ENCODE peak calls at places on chromosomes 4 and X, in nine cellular contexts. M, G, X, J, B, Y, K, U and P are unnamed samples.
A peak's percentile ranks its signal among the peaks of the same experiment; 100 is the strongest.

GRCh38 chr4:123889376-123889945 is 492.9 kb downstream of the SPRY1 start:
- DNase-seq in M (no peak), B (no peak), G (no peak), Y (no peak), K (peak; percentile 43), J (no peak), U (no peak), X (peak; percentile 91), P (no peak)

GRCh38 chr4:10971800-10972398 is 287.3 kb upstream of the CLNK start:
- DNase-seq in U (no peak), M (no peak), X (no peak), J (no peak), G (no peak), B (no peak), Y (no peak), K (no peak), P (no peak)

GRCh38 chrX:10011261-10011931 is 44.2 kb downstream of the CLDN34 start:
- DNase-seq in J (no peak), X (peak; percentile 84), M (no peak), G (no peak), Y (no peak), B (no peak), U (no peak), K (no peak), P (no peak)

GRCh38 chr4:105022811-105023667 is 123.6 kb upstream of the TET2 start:
- DNase-seq in G (no peak), J (no peak), K (peak; percentile 1), Y (no peak), X (peak; percentile 86), B (no peak), U (no peak), M (peak; percentile 9), P (no peak)

GRCh38 chrX:22122510-22122909 is 90.4 kb downstream of the PHEX start:
- DNase-seq in G (no peak), K (peak; percentile 56), U (peak; percentile 10), B (no peak), X (peak; percentile 60), J (no peak), Y (no peak), M (no peak), P (no peak)

GRCh38 chrX:134711135-134711941 is 53.1 kb upstream of the PLAC1 start:
- DNase-seq in J (no peak), U (no peak), B (no peak), M (no peak), G (no peak), K (no peak), Y (no peak), X (no peak), P (no peak)

GRCh38 chr4:152079543-152080293 is 318.9 kb upstream of the GATB start:
- DNase-seq in Y (no peak), G (no peak), J (no peak), K (no peak), X (no peak), B (no peak), U (no peak), M (no peak), P (no peak)

GRCh38 chr4:4344915-4345527 is 41.9 kb upstream of the NSG1 start:
- DNase-seq in Y (no peak), X (no peak), U (no peak), K (no peak), B (no peak), M (no peak), G (peak; percentile 40), J (no peak), P (peak; percentile 75)

GRCh38 chr4:113289736-113290135 is 240.3 kb downstream of the ANK2 start:
- DNase-seq in B (no peak), J (no peak), U (no peak), K (peak; percentile 62), M (no peak), Y (no peak), G (no peak), X (peak; percentile 83), P (no peak)

GRCh38 chr4:185039508-185040273 is 21.4 kb downstream of the HELT start:
- DNase-seq in Y (peak; percentile 45), U (peak; percentile 27), J (peak; percentile 57), K (peak; percentile 84), G (peak; percentile 76), B (no peak), M (peak; percentile 61), X (peak; percentile 81), P (peak; percentile 16)

GRCh38 chr4:106707776-106708603 is 328.1 kb downstream of the DKK2 start:
- DNase-seq in B (no peak), M (peak; percentile 2), J (no peak), G (no peak), Y (no peak), K (peak; percentile 68), U (no peak), X (peak; percentile 22), P (no peak)

GRCh38 chr4:128782076-128782715 is 27.3 kb upstream of the JADE1 start:
- DNase-seq in U (peak; percentile 35), B (peak; percentile 40), J (peak; percentile 62), M (no peak), X (no peak), Y (peak; percentile 43), K (no peak), G (peak; percentile 35), P (no peak)

GRCh38 chr4:153245775-153246174 is 41.5 kb downstream of the TRIM2 start:
- DNase-seq in Y (no peak), B (no peak), G (no peak), X (no peak), U (no peak), M (no peak), K (no peak), J (no peak), P (no peak)

DNA sequence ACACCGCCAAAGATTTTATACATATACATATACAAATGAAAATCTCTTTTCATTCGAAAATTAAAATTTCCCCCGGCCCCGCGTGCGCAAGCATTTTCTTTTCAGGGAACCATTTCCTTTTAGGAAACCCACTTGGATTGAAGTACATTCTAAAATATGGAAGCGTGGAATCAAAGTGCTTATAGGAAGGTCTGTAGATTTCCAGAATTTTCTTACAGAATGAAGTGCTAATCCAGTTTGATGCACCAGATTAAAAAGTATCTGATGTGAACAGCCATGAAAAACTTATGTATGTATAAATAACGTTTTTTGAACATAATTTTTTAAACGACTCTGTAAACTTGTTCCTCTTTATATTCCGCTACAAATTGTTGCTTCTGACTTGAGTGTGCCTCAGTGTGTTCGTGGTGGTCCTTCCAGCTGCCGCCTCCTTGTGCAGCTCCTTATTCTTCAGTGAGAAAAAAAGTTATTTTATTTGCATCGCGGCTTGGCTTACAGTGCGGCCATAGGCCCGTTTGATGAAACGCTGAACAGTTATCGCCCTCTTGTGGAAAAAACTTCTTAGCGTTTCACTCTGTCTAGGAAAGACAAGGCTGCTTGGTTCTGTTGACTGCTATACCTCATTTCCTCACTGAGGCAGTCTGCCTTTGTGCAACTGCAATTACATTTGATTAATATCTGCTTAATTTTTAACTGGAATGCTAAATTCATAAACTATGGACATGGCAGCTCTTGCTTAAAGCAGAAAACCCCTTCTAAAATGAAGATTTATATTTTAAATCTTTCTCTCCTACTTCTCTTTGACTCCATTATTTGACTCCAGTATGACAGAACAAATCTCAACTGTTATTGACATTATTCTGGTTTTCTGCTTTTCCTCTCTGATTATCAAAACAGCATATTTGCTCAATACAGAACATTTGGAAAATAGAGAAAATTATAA is 4.7 kb upstream of the NKX6-1 start:
- DNase-seq in U (no peak), G (no peak), B (peak; percentile 33), J (peak; percentile 44), K (peak; percentile 88), M (peak; percentile 39), Y (no peak), X (peak; percentile 79), P (no peak)
- TF ChIP-seq CTCF in U (peak; percentile 24), G (peak; percentile 55), B (peak; percentile 22), J (peak; percentile 75), K (peak; percentile 85), M (peak; percentile 28), Y (peak; percentile 58), X (peak; percentile 83), P (peak; percentile 62)

GRCh38 chrX:78124304-78124703 is 15.1 kb downstream of the TAF9B start:
- DNase-seq in M (no peak), X (peak; percentile 28), J (no peak), G (no peak), Y (no peak), K (peak; percentile 34), B (no peak), U (no peak), P (no peak)

GRCh38 chrX:78118628-78119027 is 14.6 kb downstream of the PGK1 start:
- DNase-seq in J (no peak), U (no peak), M (no peak), G (no peak), K (no peak), B (no peak), Y (no peak), X (no peak), P (no peak)

GRCh38 chrX:78116365-78116764 is 12.3 kb downstream of the PGK1 start:
- DNase-seq in K (no peak), Y (no peak), B (no peak), U (no peak), J (no peak), M (no peak), G (no peak), X (no peak), P (no peak)

GRCh38 chrX:78123190-78123589 is 16.3 kb downstream of the TAF9B start:
- DNase-seq in J (no peak), G (no peak), K (peak; percentile 10), M (peak; percentile 13), X (no peak), Y (no peak), U (no peak), B (no peak), P (no peak)

GRCh38 chrX:78119521-78120227 is 15.6 kb downstream of the PGK1 start:
- DNase-seq in B (no peak), X (peak; percentile 20), U (no peak), J (no peak), K (peak; percentile 20), G (no peak), Y (no peak), M (no peak), P (no peak)
- TF ChIP-seq CTCF in B (no peak), X (peak; percentile 30), U (no peak), J (peak; percentile 26), K (peak; percentile 38), G (no peak), Y (no peak), M (no peak), P (peak; percentile 23)

DNA sequence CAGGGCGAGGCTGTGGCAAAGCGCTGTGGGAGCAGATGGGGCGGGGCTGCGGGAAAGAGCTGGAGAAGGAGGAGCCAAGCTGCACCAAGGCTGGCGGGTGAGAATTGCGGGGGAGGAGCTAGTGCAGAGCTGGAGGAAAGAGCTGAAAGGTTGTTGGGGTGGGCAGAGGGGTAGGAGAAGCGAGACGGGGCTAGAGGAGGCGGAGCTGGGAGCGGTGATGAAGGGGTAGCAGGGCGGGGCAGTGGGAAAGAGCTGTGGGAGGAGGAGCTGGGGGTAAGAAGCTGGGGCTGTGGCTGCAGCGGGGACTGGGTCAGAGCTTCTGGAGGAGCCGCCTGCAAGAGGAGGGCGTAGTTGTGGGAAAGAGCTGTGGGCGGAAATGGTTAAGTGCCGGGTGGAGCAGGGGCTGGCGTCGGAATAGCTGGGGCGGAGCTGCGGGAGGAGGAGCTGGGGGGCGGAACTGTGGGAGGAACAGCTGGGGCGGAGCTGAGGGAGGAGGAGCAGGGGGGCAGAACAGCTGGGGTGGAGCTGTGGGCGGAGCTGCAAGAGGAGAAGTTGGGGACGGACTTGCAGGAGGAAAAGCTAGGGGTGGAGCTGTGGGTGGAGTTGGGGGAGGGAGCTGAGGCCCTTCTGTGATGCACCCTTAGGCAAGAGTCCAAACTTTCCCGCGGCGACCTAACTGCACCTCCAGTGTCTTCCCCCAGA is 1.9 kb upstream of the EOLA2 start:
- DNase-seq in U (peak; percentile 92), K (peak; percentile 99), X (peak; percentile 98), Y (peak; percentile 79), G (peak; percentile 81), J (peak; percentile 95), B (peak; percentile 91), M (peak; percentile 93), P (peak; percentile 93)
- TF ChIP-seq CTCF in U (no peak), K (peak; percentile 68), X (no peak), Y (peak; percentile 38), G (peak; percentile 26), J (peak; percentile 38), B (no peak), M (peak; percentile 43), P (peak; percentile 26)

GRCh38 chr4:176896211-176896610 is 103.5 kb upstream of the VEGFC start:
- DNase-seq in M (no peak), X (no peak), K (no peak), Y (no peak), J (no peak), B (no peak), U (no peak), G (no peak), P (no peak)
- TF ChIP-seq CTCF in M (no peak), X (no peak), K (no peak), Y (no peak), J (no peak), B (no peak), U (no peak), G (no peak), P (no peak)